ENCODE peak calls at places on chromosomes 1 and 21, in seven cellular contexts. D, T, X, K, F, W and L are unnamed samples.

GRCh38 chr1:102071451-102071850 is 74.7 kb upstream of the OLFM3 start:
- DNase-seq in D (no peak), T (no peak), X (no peak), K (no peak), F (no peak), W (no peak), L (no peak)

GRCh38 chr1:185319152-185319501 is 2.1 kb upstream of the IVNS1ABP start:
- DNase-seq in D (no peak), T (no peak), X (no peak), K (no peak), F (no peak), W (no peak), L (no peak)

GRCh38 chr1:174659823-174660222 is 212.1 kb downstream of the GPR52 start:
- DNase-seq in D (peak), T (no peak), X (no peak), K (no peak), F (peak), W (peak), L (no peak)

GRCh38 chr1:25099343-25099951 is 132.9 kb downstream of the SYF2 start:
- DNase-seq in D (no peak), T (peak), X (no peak), K (no peak), F (peak), W (no peak), L (no peak)

GRCh38 chr1:95257758-95258157 is 23.7 kb downstream of the RWDD3 start:
- DNase-seq in D (peak), T (no peak), X (no peak), K (no peak), F (peak), W (no peak), L (no peak)

GRCh38 chr1:166844791-166845190 is 5.5 kb downstream of the POGK start:
- DNase-seq in D (no peak), T (no peak), X (no peak), K (no peak), F (no peak), W (no peak), L (no peak)

GRCh38 chr1:109751531-109752260 is 10.9 kb upstream of the GSTM3 start:
- DNase-seq in D (no peak), T (no peak), X (no peak), K (no peak), F (no peak), W (no peak), L (no peak)

GRCh38 chr1:205102404-205102803 is 18.1 kb upstream of the TMEM81 start:
- DNase-seq in D (no peak), T (no peak), X (no peak), K (no peak), F (no peak), W (no peak), L (no peak)

GRCh38 chr1:181139631-181140051 is 51.1 kb downstream of the IER5 start:
- DNase-seq in D (no peak), T (no peak), X (no peak), K (peak), F (no peak), W (no peak), L (no peak)

GRCh38 chr1:165560834-165561233 is 17.0 kb downstream of the LRRC52 start:
- DNase-seq in D (no peak), T (no peak), X (no peak), K (no peak), F (no peak), W (no peak), L (no peak)

GRCh38 chr1:170881268-170882265 is 53.8 kb upstream of the MROH9 start:
- DNase-seq in D (peak), T (no peak), X (peak), K (peak), F (no peak), W (peak), L (no peak)

GRCh38 chr1:219797009-219797408 is 131.3 kb downstream of the SLC30A10 start:
- DNase-seq in D (no peak), T (no peak), X (no peak), K (no peak), F (no peak), W (no peak), L (no peak)

GRCh38 chr1:246317723-246318359 is 189.2 kb downstream of the SMYD3 start:
- DNase-seq in D (no peak), T (no peak), X (no peak), K (no peak), F (no peak), W (no peak), L (no peak)

GRCh38 chr21:34734696-34735095 is 65.9 kb downstream of the CLIC6 start:
- DNase-seq in D (no peak), T (no peak), X (no peak), K (no peak), F (no peak), W (no peak), L (no peak)

GRCh38 chr1:94903318-94904009 is 23.4 kb downstream of the CNN3 start:
- DNase-seq in D (no peak), T (no peak), X (no peak), K (no peak), F (no peak), W (no peak), L (no peak)

GRCh38 chr1:19395678-19396192 is 83.6 kb downstream of the SLC66A1 start:
- DNase-seq in D (no peak), T (peak), X (no peak), K (no peak), F (no peak), W (no peak), L (no peak)

GRCh38 chr1:104092698-104093097 is 343.0 kb downstream of the AMY1C start:
- DNase-seq in D (no peak), T (no peak), X (no peak), K (no peak), F (no peak), W (no peak), L (no peak)

GRCh38 chr1:215192306-215192705 is 109.8 kb downstream of the KCNK2 start:
- DNase-seq in D (no peak), T (no peak), X (no peak), K (no peak), F (no peak), W (no peak), L (no peak)

GRCh38 chr1:18511469-18511997 is 30.8 kb downstream of the KLHDC7A start:
- DNase-seq in D (no peak), T (peak), X (no peak), K (no peak), F (no peak), W (no peak), L (no peak)

GRCh38 chr1:225699336-225699735 is 46.4 kb upstream of the ENAH start:
- DNase-seq in D (no peak), T (no peak), X (no peak), K (no peak), F (peak), W (no peak), L (no peak)

GRCh38 chr1:42913426-42914091 is 45.1 kb downstream of the SLC2A1 start:
- DNase-seq in D (peak), T (peak), X (peak), K (peak), F (peak), W (peak), L (peak)

GRCh38 chr1:20031161-20031560 is 38.8 kb upstream of the PLA2G5 start:
- DNase-seq in D (no peak), T (no peak), X (no peak), K (no peak), F (no peak), W (no peak), L (no peak)

GRCh38 chr1:101566883-101567538 is 330.2 kb downstream of the S1PR1 start:
- DNase-seq in D (no peak), T (no peak), X (no peak), K (no peak), F (no peak), W (no peak), L (no peak)

GRCh38 chr1:206568779-206569352 is 43.4 kb downstream of the EIF2D start:
- DNase-seq in D (no peak), T (no peak), X (no peak), K (no peak), F (no peak), W (no peak), L (no peak)

GRCh38 chr1:221776495-221777413 is 34.9 kb upstream of the DUSP10 start:
- DNase-seq in D (no peak), T (no peak), X (peak), K (no peak), F (no peak), W (no peak), L (no peak)

GRCh38 chr1:234281826-234282489 is 91.3 kb upstream of the COA6 start:
- DNase-seq in D (no peak), T (peak), X (no peak), K (no peak), F (no peak), W (no peak), L (no peak)

GRCh38 chr1:23371987-23372386 is 2.4 kb upstream of the ZNF436 start:
- DNase-seq in D (no peak), T (no peak), X (no peak), K (no peak), F (no peak), W (no peak), L (no peak)

GRCh38 chr1:31483012-31483946 is 70.3 kb downstream of the SERINC2 start:
- DNase-seq in D (no peak), T (no peak), X (peak), K (peak), F (no peak), W (no peak), L (peak)

GRCh38 chr1:119075614-119076013 is 64.8 kb downstream of the WARS2 start:
- DNase-seq in D (no peak), T (no peak), X (no peak), K (no peak), F (no peak), W (no peak), L (no peak)

GRCh38 chr1:242787968-242788367 is 263.5 kb upstream of the PLD5 start:
- DNase-seq in D (no peak), T (no peak), X (no peak), K (no peak), F (no peak), W (no peak), L (no peak)

GRCh38 chr1:25167269-25168192 is 64.8 kb downstream of the SYF2 start:
- DNase-seq in D (peak), T (no peak), X (no peak), K (peak), F (peak), W (no peak), L (no peak)

GRCh38 chr1:9630331-9631081 is 21.0 kb upstream of the PIK3CD start:
- DNase-seq in D (no peak), T (no peak), X (no peak), K (no peak), F (no peak), W (no peak), L (no peak)

GRCh38 chr1:187892640-187893039 is 1063.9 kb downstream of the PLA2G4A start:
- DNase-seq in D (no peak), T (no peak), X (no peak), K (no peak), F (no peak), W (no peak), L (no peak)

GRCh38 chr1:32716312-32717126 is 13.9 kb upstream of the SYNC start:
- DNase-seq in D (peak), T (peak), X (no peak), K (peak), F (peak), W (no peak), L (peak)

GRCh38 chr1:98660941-98661543 is 479 bp upstream of the SNX7 start:
- DNase-seq in D (no peak), T (no peak), X (no peak), K (no peak), F (no peak), W (no peak), L (no peak)

GRCh38 chr1:167669209-167670139 is 39.4 kb downstream of the RCSD1 start:
- DNase-seq in D (no peak), T (no peak), X (peak), K (no peak), F (no peak), W (no peak), L (no peak)

GRCh38 chr1:40877681-40878080 is 15.5 kb upstream of the CITED4 start:
- DNase-seq in D (no peak), T (peak), X (no peak), K (peak), F (no peak), W (no peak), L (no peak)

GRCh38 chr1:204450461-204451257 is 39.0 kb upstream of the PPP1R15B start:
- DNase-seq in D (no peak), T (no peak), X (no peak), K (peak), F (no peak), W (no peak), L (no peak)

GRCh38 chr1:116504308-116505156 is 66.3 kb downstream of the CD58 start:
- DNase-seq in D (no peak), T (no peak), X (peak), K (peak), F (no peak), W (no peak), L (peak)

GRCh38 chr1:183198463-183198862 is 12.4 kb downstream of the LAMC2 start:
- DNase-seq in D (no peak), T (no peak), X (no peak), K (peak), F (no peak), W (no peak), L (no peak)

GRCh38 chr1:183197762-183198161 is 11.7 kb downstream of the LAMC2 start:
- DNase-seq in D (no peak), T (no peak), X (no peak), K (no peak), F (no peak), W (no peak), L (no peak)

GRCh38 chr1:183194527-183195145 is 8.6 kb downstream of the LAMC2 start:
- DNase-seq in D (no peak), T (no peak), X (peak), K (no peak), F (no peak), W (no peak), L (no peak)

GRCh38 chr1:183191833-183192232 is 5.8 kb downstream of the LAMC2 start:
- DNase-seq in D (no peak), T (no peak), X (no peak), K (peak), F (no peak), W (no peak), L (no peak)

DNA sequence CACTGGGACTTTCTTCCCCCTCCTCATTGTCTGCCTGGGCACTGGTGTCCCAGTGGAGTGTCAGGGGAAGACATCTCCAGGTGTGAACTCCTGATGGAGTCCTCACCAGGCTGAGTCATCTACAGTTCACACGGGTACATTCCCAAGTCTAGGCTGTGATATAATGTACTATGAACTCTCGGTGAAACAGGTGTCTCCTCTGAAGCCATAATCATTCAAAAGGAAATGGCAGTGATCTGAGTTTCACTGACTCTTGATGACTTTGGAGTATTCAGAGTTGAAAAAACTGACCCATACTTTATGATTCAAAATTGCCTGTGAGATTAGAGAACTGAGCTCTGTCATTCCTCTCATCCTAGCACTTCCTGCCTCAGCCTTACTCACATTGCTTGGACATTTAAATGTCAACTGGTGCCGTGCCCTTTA is 9.1 kb downstream of the LAMC2 start:
- DNase-seq in D (peak), T (no peak), X (no peak), K (peak), F (no peak), W (no peak), L (no peak)
- TF ChIP-seq REST in D (no peak), T (no peak), X (no peak), K (no peak), F (no peak), W (no peak), L (no peak)

DNA sequence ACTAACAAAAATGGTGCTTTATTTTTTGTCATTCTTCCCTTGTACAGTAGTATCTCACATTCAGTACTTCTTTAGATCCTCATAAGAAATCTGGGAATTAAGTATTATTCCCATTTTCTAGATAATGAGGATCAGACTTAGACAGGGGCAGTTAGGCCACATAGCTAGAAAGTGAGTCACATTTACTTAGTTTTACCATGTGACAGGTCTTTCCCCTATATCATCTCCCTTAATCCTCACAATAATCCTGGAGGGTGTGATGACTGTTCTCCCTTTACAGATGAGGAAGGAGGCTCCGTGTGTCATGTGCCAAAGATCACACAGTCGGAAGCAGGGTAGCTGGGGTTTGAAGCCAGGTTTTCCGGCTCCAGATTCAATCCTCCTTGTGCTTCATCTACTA is 54.7 kb downstream of the C8B start:
- DNase-seq in D (no peak), T (no peak), X (no peak), K (no peak), F (peak), W (no peak), L (no peak)
- TF ChIP-seq REST in D (no peak), T (no peak), X (no peak), K (no peak), F (no peak), W (no peak), L (no peak)

GRCh38 chr21:42532466-42533181 is 19.0 kb downstream of the SLC37A1 start:
- DNase-seq in D (no peak), T (no peak), X (no peak), K (no peak), F (no peak), W (no peak), L (no peak)
- TF ChIP-seq REST in D (no peak), T (no peak), X (no peak), K (no peak), F (no peak), W (no peak), L (no peak)

GRCh38 chr21:42163511-42163863 is 55.5 kb upstream of the ABCG1 start:
- DNase-seq in D (no peak), T (no peak), X (no peak), K (no peak), F (no peak), W (no peak), L (no peak)

GRCh38 chr21:42165901-42166300 is 53.0 kb upstream of the ABCG1 start:
- DNase-seq in D (no peak), T (no peak), X (no peak), K (no peak), F (no peak), W (no peak), L (no peak)

GRCh38 chr21:42164818-42165217 is 54.1 kb upstream of the ABCG1 start:
- DNase-seq in D (no peak), T (no peak), X (no peak), K (no peak), F (no peak), W (no peak), L (no peak)

GRCh38 chr21:42162831-42163510 is 56.0 kb upstream of the ABCG1 start:
- DNase-seq in D (no peak), T (no peak), X (no peak), K (no peak), F (no peak), W (no peak), L (no peak)

DNA sequence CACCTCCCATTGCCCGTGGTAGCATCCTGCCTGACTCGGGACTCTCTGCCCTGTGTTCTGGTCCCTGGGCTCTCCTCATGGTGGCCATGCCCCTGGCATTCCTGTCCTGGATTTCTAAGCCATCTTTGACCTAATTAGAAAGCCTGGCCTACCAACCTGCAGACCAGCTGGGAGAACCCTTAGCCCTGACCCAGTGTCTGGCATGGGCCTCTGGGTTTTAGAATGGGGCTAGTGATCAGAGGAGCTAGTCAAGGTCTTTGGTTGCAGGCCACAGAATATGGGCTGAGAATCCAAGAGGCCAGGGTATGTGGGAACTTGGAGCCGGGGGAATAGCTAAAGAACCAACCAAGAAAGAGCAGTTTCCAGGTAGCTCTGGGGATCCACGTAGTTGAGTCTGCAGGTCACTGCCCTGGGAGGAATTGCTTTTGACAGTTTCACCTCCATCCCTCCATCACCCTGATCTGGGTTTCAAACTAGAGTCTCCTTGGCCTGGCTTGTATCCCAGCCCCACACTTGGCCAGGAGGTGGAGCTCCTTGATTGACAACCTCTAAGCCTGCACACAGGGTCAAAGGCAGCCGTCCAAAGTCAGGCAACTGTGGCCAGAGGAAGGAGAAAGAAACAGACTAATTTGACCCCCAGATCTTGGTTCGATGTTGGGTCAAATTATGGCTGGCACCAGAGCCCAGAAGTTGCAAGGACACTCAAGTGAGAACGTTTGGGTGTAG is 54.7 kb upstream of the ABCG1 start:
- DNase-seq in D (peak), T (peak), X (no peak), K (peak), F (peak), W (no peak), L (peak)
- TF ChIP-seq REST in D (no peak), T (no peak), X (no peak), K (no peak), F (no peak), W (no peak), L (no peak)

GRCh38 chr21:44930543-44930981 is 9.3 kb upstream of the SLX9 start:
- DNase-seq in D (no peak), T (no peak), X (no peak), K (no peak), F (no peak), W (no peak), L (no peak)
- TF ChIP-seq REST in D (no peak), T (no peak), X (no peak), K (no peak), F (no peak), W (no peak), L (no peak)

GRCh38 chr21:41674433-41674832 is 92.4 kb downstream of the RIPK4 start:
- DNase-seq in D (no peak), T (no peak), X (no peak), K (no peak), F (no peak), W (no peak), L (no peak)

GRCh38 chr21:41677671-41678015 is 89.2 kb downstream of the RIPK4 start:
- DNase-seq in D (no peak), T (no peak), X (no peak), K (peak), F (no peak), W (peak), L (no peak)

GRCh38 chr21:41678016-41678935 is 88.6 kb downstream of the RIPK4 start:
- DNase-seq in D (peak), T (no peak), X (no peak), K (peak), F (peak), W (peak), L (no peak)

GRCh38 chr21:41675574-41675973 is 91.3 kb downstream of the RIPK4 start:
- DNase-seq in D (no peak), T (no peak), X (no peak), K (no peak), F (no peak), W (no peak), L (no peak)

DNA sequence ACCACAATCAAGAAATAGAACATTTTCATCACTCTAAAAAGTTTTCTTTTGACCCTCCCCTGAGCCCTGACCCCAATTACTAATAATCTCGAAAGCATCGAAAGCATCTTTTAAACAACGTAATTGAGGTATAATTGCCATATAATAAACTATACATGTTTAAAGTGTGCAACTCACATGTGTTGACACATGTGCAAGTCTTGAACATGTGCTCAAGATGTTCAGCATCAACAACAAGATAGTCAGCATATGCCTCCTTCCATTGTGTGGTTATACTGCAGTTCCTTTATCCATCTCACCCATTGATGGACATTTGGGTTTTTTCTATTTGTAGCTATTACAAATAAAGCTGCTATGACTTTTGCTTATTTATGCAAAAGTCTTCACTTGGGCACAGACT is 90.7 kb downstream of the RIPK4 start:
- DNase-seq in D (no peak), T (no peak), X (no peak), K (no peak), F (no peak), W (no peak), L (no peak)
- TF ChIP-seq REST in D (no peak), T (no peak), X (no peak), K (no peak), F (no peak), W (no peak), L (no peak)

GRCh38 chr1:203308205-203309114 is 3.1 kb downstream of the BTG2 start:
- DNase-seq in D (no peak), T (no peak), X (no peak), K (no peak), F (no peak), W (no peak), L (no peak)
- TF ChIP-seq REST in D (no peak), T (no peak), X (no peak), K (no peak), F (no peak), W (no peak), L (no peak)